ENCODE peak calls at places on chromosomes 16 and 17, in five cellular contexts. A is PC-3, D is prostate gland, L is lower leg skin, B is astrocyte. V is an unnamed sample.

GRCh38 chr17:32482568-32483320 is 4.0 kb upstream of the CDK5R1 start:
- DNase-seq in A (no peak), D (no peak), L (no peak), B (no peak), V (no peak)

GRCh38 chr16:70395345-70395901 is 43.5 kb downstream of the ST3GAL2 start:
- DNase-seq in A (peak; percentile 40), D (peak; percentile 19), L (no peak), B (no peak), V (peak; percentile 87)

GRCh38 chr16:78443780-78444422 is 344.4 kb downstream of the WWOX start:
- DNase-seq in A (no peak), D (no peak), L (no peak), B (no peak), V (no peak)

GRCh38 chr17:3762922-3763776 is 37.8 kb downstream of the ITGAE start:
- DNase-seq in A (no peak), D (no peak), L (no peak), B (no peak), V (no peak)

GRCh38 chr16:70678898-70679652 is 6.8 kb downstream of the MTSS2 start:
- DNase-seq in A (no peak), D (no peak), L (no peak), B (no peak), V (peak; percentile 15)

GRCh38 chr16:87581867-87582220 is 20.5 kb upstream of the JPH3 start:
- DNase-seq in A (peak; percentile 89), D (peak; percentile 12), L (peak; percentile 95), B (peak; percentile 97), V (no peak)

GRCh38 chr16:67016143-67016542 is 12.8 kb upstream of the CBFB start:
- DNase-seq in A (no peak), D (no peak), L (peak; percentile 74), B (no peak), V (no peak)

GRCh38 chr16:2520784-2521577 is 810 bp downstream of the AMDHD2 start:
- DNase-seq in A (peak; percentile 76), D (no peak), L (peak; percentile 91), B (no peak), V (peak; percentile 61)

GRCh38 chr16:14493791-14494190 is 136.3 kb downstream of the PARN start:
- DNase-seq in A (no peak), D (no peak), L (no peak), B (no peak), V (no peak)

GRCh38 chr16:67530013-67530939 is 1.6 kb downstream of the RIPOR1 start:
- DNase-seq in A (peak; percentile 32), D (peak; percentile 35), L (peak; percentile 95), B (peak; percentile 65), V (peak; percentile 67)

GRCh38 chr17:59311051-59311468 is 20.4 kb upstream of the YPEL2 start:
- DNase-seq in A (peak; percentile 88), D (peak; percentile 44), L (peak; percentile 74), B (peak; percentile 23), V (peak; percentile 19)

GRCh38 chr16:19463468-19464315 is 46.0 kb downstream of the TMC5 start:
- DNase-seq in A (peak; percentile 19), D (no peak), L (no peak), B (no peak), V (no peak)

GRCh38 chr17:75652934-75653549 is 13.9 kb downstream of the RECQL5 start:
- DNase-seq in A (peak; percentile 55), D (no peak), L (no peak), B (peak; percentile 12), V (peak; percentile 67)

GRCh38 chr17:73156166-73156840 is 8.5 kb upstream of the SSTR2 start:
- DNase-seq in A (peak; percentile 77), D (peak; percentile 33), L (peak; percentile 93), B (peak; percentile 39), V (peak; percentile 89)

GRCh38 chr16:680967-681745 is 946 bp downstream of the STUB1 start:
- DNase-seq in A (peak; percentile 44), D (no peak), L (no peak), B (peak; percentile 37), V (no peak)

GRCh38 chr16:4016648-4017047 is 99.6 kb downstream of the ADCY9 start:
- DNase-seq in A (no peak), D (no peak), L (no peak), B (peak; percentile 10), V (no peak)

GRCh38 chr16:80063028-80063767 is 462.7 kb upstream of the MAF start:
- DNase-seq in A (no peak), D (peak; percentile 42), L (no peak), B (no peak), V (no peak)

GRCh38 chr16:75250089-75250808 is 1.2 kb downstream of the BCAR1 start:
- DNase-seq in A (peak; percentile 24), D (peak; percentile 31), L (no peak), B (no peak), V (no peak)

GRCh38 chr16:24908716-24909115 is 63.0 kb downstream of the SLC5A11 start:
- DNase-seq in A (no peak), D (no peak), L (no peak), B (no peak), V (no peak)

GRCh38 chr17:73524941-73525679 is 119.1 kb downstream of the SDK2 start:
- DNase-seq in A (no peak), D (no peak), L (no peak), B (no peak), V (no peak)

GRCh38 chr16:78483124-78483992 is 383.9 kb downstream of the WWOX start:
- DNase-seq in A (no peak), D (no peak), L (no peak), B (no peak), V (no peak)

GRCh38 chr17:27550974-27551505 is 79.9 kb upstream of the LGALS9 start:
- DNase-seq in A (no peak), D (no peak), L (no peak), B (no peak), V (no peak)

GRCh38 chr16:82767808-82768207 is 141.0 kb downstream of the CDH13 start:
- DNase-seq in A (no peak), D (no peak), L (no peak), B (no peak), V (no peak)

GRCh38 chr17:44637066-44637465 is 19.2 kb upstream of the MEIOC start:
- DNase-seq in A (peak; percentile 9), D (no peak), L (no peak), B (no peak), V (no peak)

GRCh38 chr16:73036074-73036826 is 11.7 kb downstream of the ZFHX3 start:
- DNase-seq in A (no peak), D (no peak), L (no peak), B (peak; percentile 10), V (no peak)

GRCh38 chr17:49924589-49924988 is 44.4 kb upstream of the DLX4 start:
- DNase-seq in A (no peak), D (no peak), L (no peak), B (no peak), V (no peak)

GRCh38 chr17:48477235-48477634 is 47.2 kb upstream of the SKAP1 start:
- DNase-seq in A (no peak), D (no peak), L (no peak), B (no peak), V (no peak)

GRCh38 chr16:86462334-86463084 is 47.8 kb upstream of the FOXF1 start:
- DNase-seq in A (no peak), D (no peak), L (no peak), B (peak; percentile 76), V (no peak)

GRCh38 chr17:9973689-9974459 is 68.8 kb upstream of the RCVRN start:
- DNase-seq in A (no peak), D (no peak), L (no peak), B (peak; percentile 7), V (no peak)

GRCh38 chr16:63005356-63005755 is 969.1 kb upstream of the CDH8 start:
- DNase-seq in A (no peak), D (no peak), L (no peak), B (no peak), V (no peak)

GRCh38 chr16:57518520-57518919 is 17.9 kb downstream of the CCDC102A start:
- DNase-seq in A (no peak), D (no peak), L (no peak), B (no peak), V (no peak)

GRCh38 chr16:73126453-73126853 is 78.5 kb upstream of the ZFHX3 start:
- DNase-seq in A (no peak), D (no peak), L (peak; percentile 90), B (peak; percentile 61), V (no peak)

GRCh38 chr16:16019488-16019887 is 70.1 kb downstream of the ABCC1 start:
- DNase-seq in A (peak; percentile 80), D (no peak), L (no peak), B (peak; percentile 54), V (no peak)

DNA sequence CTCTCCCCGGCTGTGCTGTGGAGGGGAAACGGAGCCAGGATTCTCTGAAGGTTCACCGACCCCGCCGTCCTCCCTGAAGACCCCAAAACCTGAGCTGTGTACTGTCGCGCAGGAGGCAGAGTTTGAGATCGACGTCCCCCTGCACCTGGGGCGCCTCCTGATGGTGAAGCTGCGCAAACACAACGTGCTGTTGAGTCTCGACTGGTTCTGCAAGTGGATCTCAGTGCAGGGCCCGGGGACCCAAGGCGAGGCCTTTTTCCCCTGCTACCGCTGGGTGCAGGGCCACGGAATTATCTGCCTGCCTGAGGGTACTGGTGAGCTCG is 62.6 kb upstream of the TEKT1 start:
- DNase-seq in A (no peak), D (no peak), L (no peak), B (no peak), V (peak; percentile 50)
- TF ChIP-seq CTCF in A (peak; percentile 53), D (no peak), L (no peak), B (peak; percentile 19), V (peak; percentile 39)

DNA sequence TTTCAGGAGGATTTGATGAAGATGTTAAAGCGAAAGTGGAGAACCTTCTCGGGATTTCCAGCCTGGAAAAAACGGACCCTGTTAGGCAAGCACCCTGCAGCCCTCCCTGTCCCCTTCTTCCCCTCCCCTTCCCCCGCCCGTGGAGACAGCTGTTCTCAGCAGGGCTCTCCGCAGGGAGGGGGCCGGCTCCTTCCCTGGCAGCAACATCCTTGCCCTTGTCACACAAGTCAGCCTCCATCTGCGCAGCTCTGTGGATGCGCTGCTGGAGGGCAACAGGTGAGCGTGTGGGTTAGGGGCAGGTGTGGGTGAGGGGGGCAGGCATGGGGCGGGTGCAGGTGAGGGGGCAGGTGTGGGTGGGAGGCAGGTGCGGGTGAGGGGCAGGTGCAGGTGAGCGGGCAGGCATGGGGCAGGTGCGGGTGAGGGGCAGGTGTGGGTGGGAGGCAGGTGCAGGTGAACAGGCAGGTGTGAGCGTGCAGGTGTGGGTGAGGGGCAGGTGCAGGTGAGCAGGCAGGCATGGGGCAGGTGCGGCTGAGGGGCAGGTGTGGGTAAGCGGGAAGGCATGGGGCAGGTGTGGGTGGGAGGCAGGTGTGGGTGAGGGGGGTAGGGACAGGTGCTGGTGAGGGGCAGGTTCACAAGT is 9.4 kb downstream of the CYBC1 start:
- DNase-seq in A (no peak), D (no peak), L (no peak), B (no peak), V (peak; percentile 73)
- TF ChIP-seq CTCF in A (no peak), D (no peak), L (no peak), B (no peak), V (no peak)

GRCh38 chr17:80227666-80228065 is 7.4 kb downstream of the SLC26A11 start:
- DNase-seq in A (no peak), D (no peak), L (no peak), B (no peak), V (no peak)
- TF ChIP-seq CTCF in A (no peak), D (no peak), L (no peak), B (no peak), V (no peak)

DNA sequence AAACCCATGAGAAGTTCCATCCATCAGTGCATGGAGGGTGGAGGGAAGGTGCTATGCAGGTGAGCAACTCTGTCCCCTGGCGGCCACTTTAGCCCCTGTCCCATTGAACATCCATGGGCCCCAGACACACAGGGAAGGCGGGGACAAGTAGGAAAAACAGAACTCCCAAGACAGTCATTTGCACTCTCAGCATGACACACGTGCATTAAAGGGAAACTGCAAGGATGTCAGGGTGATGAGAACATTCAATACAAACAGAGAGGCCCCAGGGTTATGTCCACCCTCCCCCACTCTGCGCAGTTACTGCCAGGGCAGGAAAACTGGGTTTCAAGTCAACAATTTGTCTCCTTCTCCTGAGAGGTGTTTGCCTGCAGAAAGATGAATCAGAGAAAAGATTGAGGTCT is 44.0 kb upstream of the AKTIP start:
- DNase-seq in A (peak; percentile 22), D (no peak), L (no peak), B (no peak), V (no peak)
- TF ChIP-seq CTCF in A (peak; percentile 51), D (no peak), L (no peak), B (peak; percentile 5), V (peak; percentile 3)